ENCODE peak calls at places on chromosomes 16 and 17, in eight cellular contexts. One of them, this sample, is unnamed.

GRCh38 chr16:69443809-69444611 is 19.6 kb downstream of the CYB5B start:
- DNase-seq in transverse colon: peak; percentile 27
- DNase-seq in stomach: no peak
- DNase-seq in endothelial cell of umbilical vein: peak; percentile 61
- DNase-seq in sigmoid colon: peak; percentile 84
- DNase-seq in HCT116: no peak
- DNase-seq in breast epithelium: no peak
- DNase-seq in prostate gland: peak; percentile 28
- DNase-seq in this sample: no peak

GRCh38 chr16:71746442-71747046 is 22.0 kb upstream of the PHLPP2 start:
- DNase-seq in stomach: no peak
- DNase-seq in prostate gland: no peak
- DNase-seq in sigmoid colon: no peak
- DNase-seq in transverse colon: no peak
- DNase-seq in HCT116: peak; percentile 26
- DNase-seq in breast epithelium: no peak
- DNase-seq in endothelial cell of umbilical vein: peak; percentile 47
- DNase-seq in this sample: no peak

GRCh38 chr16:84847554-84848415 is 28.0 kb downstream of the CRISPLD2 start:
- DNase-seq in stomach: no peak
- DNase-seq in transverse colon: no peak
- DNase-seq in HCT116: no peak
- DNase-seq in breast epithelium: no peak
- DNase-seq in endothelial cell of umbilical vein: no peak
- DNase-seq in prostate gland: no peak
- DNase-seq in sigmoid colon: no peak
- DNase-seq in this sample: peak; percentile 63

GRCh38 chr17:76046064-76046463 is 19.0 kb upstream of the EVPL start:
- DNase-seq in transverse colon: no peak
- DNase-seq in prostate gland: no peak
- DNase-seq in stomach: no peak
- DNase-seq in breast epithelium: no peak
- DNase-seq in sigmoid colon: no peak
- DNase-seq in HCT116: no peak
- DNase-seq in endothelial cell of umbilical vein: no peak
- DNase-seq in this sample: no peak

GRCh38 chr16:23464196-23464595 is 11.2 kb upstream of the COG7 start:
- DNase-seq in prostate gland: no peak
- DNase-seq in transverse colon: no peak
- DNase-seq in stomach: no peak
- DNase-seq in endothelial cell of umbilical vein: no peak
- DNase-seq in sigmoid colon: no peak
- DNase-seq in HCT116: no peak
- DNase-seq in breast epithelium: no peak
- DNase-seq in this sample: no peak

GRCh38 chr16:10228779-10229178 is 46.6 kb upstream of the GRIN2A start:
- DNase-seq in prostate gland: no peak
- DNase-seq in HCT116: no peak
- DNase-seq in breast epithelium: no peak
- DNase-seq in stomach: no peak
- DNase-seq in endothelial cell of umbilical vein: no peak
- DNase-seq in transverse colon: no peak
- DNase-seq in sigmoid colon: no peak
- DNase-seq in this sample: no peak

GRCh38 chr17:8133398-8133797 is 9.5 kb upstream of the HES7 start:
- DNase-seq in breast epithelium: no peak
- DNase-seq in HCT116: no peak
- DNase-seq in sigmoid colon: no peak
- DNase-seq in transverse colon: no peak
- DNase-seq in stomach: no peak
- DNase-seq in prostate gland: no peak
- DNase-seq in endothelial cell of umbilical vein: no peak
- DNase-seq in this sample: no peak

GRCh38 chr16:78665373-78665772 is 565.9 kb downstream of the WWOX start:
- DNase-seq in HCT116: no peak
- DNase-seq in breast epithelium: no peak
- DNase-seq in stomach: no peak
- DNase-seq in endothelial cell of umbilical vein: no peak
- DNase-seq in sigmoid colon: no peak
- DNase-seq in transverse colon: no peak
- DNase-seq in prostate gland: no peak
- DNase-seq in this sample: no peak

GRCh38 chr17:14515015-14515414 is 214.1 kb downstream of the HS3ST3B1 start:
- DNase-seq in prostate gland: no peak
- DNase-seq in HCT116: no peak
- DNase-seq in stomach: no peak
- DNase-seq in transverse colon: no peak
- DNase-seq in breast epithelium: no peak
- DNase-seq in endothelial cell of umbilical vein: no peak
- DNase-seq in sigmoid colon: no peak
- DNase-seq in this sample: no peak

GRCh38 chr17:68431661-68432071 is 25.6 kb downstream of the WIPI1 start:
- DNase-seq in breast epithelium: no peak
- DNase-seq in endothelial cell of umbilical vein: peak; percentile 27
- DNase-seq in sigmoid colon: no peak
- DNase-seq in HCT116: peak; percentile 39
- DNase-seq in stomach: no peak
- DNase-seq in transverse colon: no peak
- DNase-seq in prostate gland: no peak
- DNase-seq in this sample: no peak

GRCh38 chr17:29251969-29252866 is 5.6 kb downstream of the CRYBA1 start:
- DNase-seq in sigmoid colon: no peak
- DNase-seq in transverse colon: no peak
- DNase-seq in stomach: no peak
- DNase-seq in endothelial cell of umbilical vein: peak; percentile 51
- DNase-seq in HCT116: no peak
- DNase-seq in prostate gland: no peak
- DNase-seq in breast epithelium: no peak
- DNase-seq in this sample: no peak

GRCh38 chr17:41307647-41308046 is 1.5 kb downstream of the KRTAP16-1 start:
- DNase-seq in HCT116: no peak
- DNase-seq in stomach: no peak
- DNase-seq in sigmoid colon: no peak
- DNase-seq in transverse colon: no peak
- DNase-seq in prostate gland: no peak
- DNase-seq in endothelial cell of umbilical vein: no peak
- DNase-seq in breast epithelium: no peak
- DNase-seq in this sample: no peak

GRCh38 chr16:1108299-1109252 is 12.5 kb upstream of the C1QTNF8 start:
- DNase-seq in endothelial cell of umbilical vein: no peak
- DNase-seq in breast epithelium: peak; percentile 89
- DNase-seq in prostate gland: peak; percentile 85
- DNase-seq in transverse colon: peak; percentile 55
- DNase-seq in stomach: peak; percentile 87
- DNase-seq in HCT116: no peak
- DNase-seq in sigmoid colon: peak; percentile 92
- DNase-seq in this sample: no peak

GRCh38 chr17:79684132-79684985 is 46.4 kb upstream of the ENPP7 start:
- DNase-seq in endothelial cell of umbilical vein: no peak
- DNase-seq in sigmoid colon: no peak
- DNase-seq in breast epithelium: no peak
- DNase-seq in prostate gland: no peak
- DNase-seq in transverse colon: no peak
- DNase-seq in stomach: no peak
- DNase-seq in HCT116: no peak
- DNase-seq in this sample: no peak

DNA sequence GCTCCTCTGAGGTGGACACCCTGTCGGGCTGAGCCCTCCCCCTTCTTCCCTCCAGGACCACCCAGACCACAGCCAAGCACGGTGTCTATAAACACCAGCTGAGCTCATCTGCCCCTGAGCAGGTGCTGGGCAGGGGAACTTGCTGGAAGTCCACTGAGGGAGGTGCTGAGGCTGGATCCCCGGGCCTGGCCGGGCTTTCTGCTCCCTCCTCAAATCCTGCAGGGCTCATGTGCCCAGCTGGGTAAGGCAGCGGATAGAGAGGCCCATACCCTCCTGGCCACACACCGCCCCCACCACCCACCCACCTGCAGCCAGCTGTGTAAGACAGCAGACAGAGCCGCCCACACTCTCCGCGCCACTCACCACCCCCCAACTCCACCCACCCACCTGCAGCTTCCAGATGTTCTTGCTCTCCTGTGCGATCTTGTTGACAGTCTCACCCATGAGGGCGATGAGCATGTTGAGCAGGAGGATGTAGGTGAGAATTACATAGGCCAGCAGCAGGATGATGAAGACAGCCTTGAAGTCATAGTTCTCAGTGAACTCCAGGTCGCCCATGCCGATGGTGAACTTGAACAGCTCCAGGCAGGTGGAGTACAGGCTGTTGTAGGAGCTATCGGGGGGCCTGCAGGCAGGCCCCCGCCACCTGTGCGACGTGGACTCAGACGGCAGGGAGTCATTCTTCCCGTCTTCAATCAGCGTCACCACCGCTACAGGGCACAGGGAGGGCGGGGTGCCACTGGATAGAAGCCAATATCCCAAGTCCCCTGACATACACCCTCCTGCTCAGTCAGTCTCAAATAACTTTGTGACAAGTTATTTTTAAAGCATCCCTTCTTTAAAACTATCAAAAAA is 15.9 kb upstream of the TRPV3 start:
- DNase-seq in sigmoid colon: no peak
- DNase-seq in stomach: no peak
- DNase-seq in HCT116: no peak
- DNase-seq in endothelial cell of umbilical vein: no peak
- DNase-seq in prostate gland: no peak
- DNase-seq in transverse colon: no peak
- DNase-seq in breast epithelium: no peak
- DNase-seq in this sample: no peak
- TF ChIP-seq POLR2AphosphoS5 in sigmoid colon: no peak
- TF ChIP-seq POLR2AphosphoS5 in stomach: no peak
- TF ChIP-seq POLR2AphosphoS5 in HCT116: no peak
- TF ChIP-seq POLR2AphosphoS5 in endothelial cell of umbilical vein: no peak
- TF ChIP-seq POLR2AphosphoS5 in prostate gland: no peak
- TF ChIP-seq POLR2AphosphoS5 in transverse colon: no peak
- TF ChIP-seq POLR2AphosphoS5 in breast epithelium: no peak
- TF ChIP-seq POLR2AphosphoS5 in this sample: no peak

DNA sequence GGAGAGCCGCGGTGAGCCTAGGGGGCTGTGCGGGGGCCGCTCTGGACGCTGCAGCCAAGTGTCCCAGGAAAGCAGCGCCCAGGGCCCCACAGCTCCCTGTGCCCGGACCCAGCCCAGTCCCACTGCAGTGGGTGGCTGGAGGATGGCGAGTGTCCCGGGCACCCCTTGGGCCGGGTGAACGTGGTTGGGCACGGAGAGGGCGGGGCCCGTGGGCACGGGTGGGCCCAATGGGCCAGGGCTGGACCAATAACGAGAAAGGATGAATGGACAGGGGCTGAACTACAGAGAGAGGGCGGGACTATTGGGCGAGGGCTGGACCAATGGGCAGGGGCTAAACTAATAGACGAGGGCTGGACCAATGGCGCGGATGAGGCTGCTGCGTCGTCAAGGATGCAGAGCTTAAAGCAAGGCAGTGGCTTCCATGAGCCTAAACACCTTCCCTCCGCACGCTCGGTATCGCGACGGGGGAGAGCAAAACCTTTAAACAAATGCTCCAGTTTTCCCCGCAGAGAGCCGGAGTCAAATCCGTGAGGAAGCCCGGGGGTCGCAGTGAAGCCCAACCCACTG is 472 bp upstream of the FLYWCH2 start:
- DNase-seq in breast epithelium: peak; percentile 98
- DNase-seq in transverse colon: peak; percentile 98
- DNase-seq in HCT116: peak; percentile 99
- DNase-seq in prostate gland: peak; percentile 99
- DNase-seq in endothelial cell of umbilical vein: peak; percentile 99
- DNase-seq in sigmoid colon: peak; percentile 100
- DNase-seq in stomach: peak; percentile 98
- DNase-seq in this sample: peak; percentile 95
- TF ChIP-seq POLR2A in breast epithelium: no peak
- TF ChIP-seq POLR2A in transverse colon: peak; percentile 15
- TF ChIP-seq POLR2A in HCT116: peak; percentile 38
- TF ChIP-seq POLR2A in prostate gland: peak; percentile 21
- TF ChIP-seq POLR2A in endothelial cell of umbilical vein: no peak
- TF ChIP-seq POLR2A in sigmoid colon: no peak
- TF ChIP-seq POLR2A in stomach: no peak
- TF ChIP-seq POLR2A in this sample: peak; percentile 50

GRCh38 chr16:26394409-26394808 is 672.3 kb upstream of the C16orf82 start:
- DNase-seq in endothelial cell of umbilical vein: no peak
- DNase-seq in transverse colon: no peak
- DNase-seq in sigmoid colon: no peak
- DNase-seq in prostate gland: no peak
- DNase-seq in breast epithelium: no peak
- DNase-seq in stomach: no peak
- DNase-seq in HCT116: no peak
- DNase-seq in this sample: no peak
- TF ChIP-seq POLR2AphosphoS5 in endothelial cell of umbilical vein: no peak
- TF ChIP-seq POLR2AphosphoS5 in transverse colon: no peak
- TF ChIP-seq POLR2AphosphoS5 in sigmoid colon: no peak
- TF ChIP-seq POLR2AphosphoS5 in prostate gland: no peak
- TF ChIP-seq POLR2AphosphoS5 in breast epithelium: no peak
- TF ChIP-seq POLR2AphosphoS5 in stomach: no peak
- TF ChIP-seq POLR2AphosphoS5 in HCT116: no peak
- TF ChIP-seq POLR2AphosphoS5 in this sample: no peak

DNA sequence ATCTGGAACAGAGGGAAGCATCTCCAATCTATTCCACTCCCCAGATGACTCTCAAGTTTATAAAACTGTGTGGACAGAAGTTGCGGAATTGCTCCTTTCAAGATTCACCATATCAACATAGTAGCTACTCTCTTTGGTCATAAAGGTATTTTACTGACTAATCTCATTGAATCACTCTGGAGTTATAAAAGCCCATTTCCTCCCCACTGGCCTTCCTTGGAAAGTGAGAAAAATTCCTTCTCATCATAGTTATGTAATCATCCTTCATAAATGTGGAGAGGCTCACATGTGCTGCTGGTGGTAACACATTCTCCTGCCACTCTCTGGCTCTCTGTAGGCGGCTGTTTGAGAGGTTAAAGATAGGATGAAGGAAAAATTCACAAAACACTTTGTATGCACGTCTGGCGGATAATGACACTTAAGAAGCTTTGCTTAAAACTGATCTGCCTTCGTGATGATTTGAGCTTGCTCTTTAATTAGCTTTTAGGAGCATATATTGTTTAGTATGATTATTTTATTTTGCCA is 1034.0 kb upstream of the EEF2KMT start:
- DNase-seq in prostate gland: no peak
- DNase-seq in sigmoid colon: no peak
- DNase-seq in HCT116: no peak
- DNase-seq in endothelial cell of umbilical vein: no peak
- DNase-seq in breast epithelium: no peak
- DNase-seq in stomach: no peak
- DNase-seq in transverse colon: no peak
- DNase-seq in this sample: no peak
- TF ChIP-seq POLR2A in prostate gland: no peak
- TF ChIP-seq POLR2A in sigmoid colon: no peak
- TF ChIP-seq POLR2A in HCT116: no peak
- TF ChIP-seq POLR2A in endothelial cell of umbilical vein: no peak
- TF ChIP-seq POLR2A in breast epithelium: no peak
- TF ChIP-seq POLR2A in stomach: no peak
- TF ChIP-seq POLR2A in transverse colon: no peak
- TF ChIP-seq POLR2A in this sample: no peak